ENCODE peak calls at places on chromosome 21, in six cellular contexts. One of them, this sample, is unnamed.

GRCh38 chr21:27225142-27225541 is 258.3 kb upstream of the ADAMTS5 start:
- DNase-seq in SJSA1: no peak
- DNase-seq in colonic mucosa: no peak
- DNase-seq in heart left ventricle: no peak
- DNase-seq in tibial artery: no peak
- DNase-seq in AG04450: no peak
- DNase-seq in this sample: no peak

GRCh38 chr21:40841524-40842196 is 5.3 kb downstream of the DSCAM start:
- DNase-seq in SJSA1: no peak
- DNase-seq in colonic mucosa: no peak
- DNase-seq in heart left ventricle: peak
- DNase-seq in tibial artery: no peak
- DNase-seq in AG04450: no peak
- DNase-seq in this sample: no peak

GRCh38 chr21:15029077-15029476 is 35.7 kb downstream of the NRIP1 start:
- DNase-seq in SJSA1: no peak
- DNase-seq in colonic mucosa: no peak
- DNase-seq in heart left ventricle: no peak
- DNase-seq in tibial artery: no peak
- DNase-seq in AG04450: no peak
- DNase-seq in this sample: no peak

GRCh38 chr21:28750565-28750964 is 242.1 kb downstream of the LTN1 start:
- DNase-seq in SJSA1: no peak
- DNase-seq in colonic mucosa: no peak
- DNase-seq in heart left ventricle: no peak
- DNase-seq in tibial artery: no peak
- DNase-seq in AG04450: no peak
- DNase-seq in this sample: no peak

GRCh38 chr21:28537371-28538079 is 455.2 kb downstream of the LTN1 start:
- DNase-seq in SJSA1: no peak
- DNase-seq in colonic mucosa: no peak
- DNase-seq in heart left ventricle: no peak
- DNase-seq in tibial artery: no peak
- DNase-seq in AG04450: peak
- DNase-seq in this sample: no peak

GRCh38 chr21:43345746-43346409 is 81.1 kb downstream of the SIK1 start:
- DNase-seq in SJSA1: no peak
- DNase-seq in colonic mucosa: no peak
- DNase-seq in heart left ventricle: no peak
- DNase-seq in tibial artery: no peak
- DNase-seq in AG04450: peak
- DNase-seq in this sample: no peak

GRCh38 chr21:28550057-28550825 is 442.4 kb downstream of the LTN1 start:
- DNase-seq in SJSA1: no peak
- DNase-seq in colonic mucosa: no peak
- DNase-seq in heart left ventricle: no peak
- DNase-seq in tibial artery: no peak
- DNase-seq in AG04450: no peak
- DNase-seq in this sample: no peak

GRCh38 chr21:25501996-25502665 is 105.2 kb downstream of the MRPL39 start:
- DNase-seq in SJSA1: no peak
- DNase-seq in colonic mucosa: no peak
- DNase-seq in heart left ventricle: no peak
- DNase-seq in tibial artery: no peak
- DNase-seq in AG04450: no peak
- DNase-seq in this sample: no peak

GRCh38 chr21:43972850-43973633 is 39.1 kb upstream of the TRAPPC10 start:
- DNase-seq in SJSA1: peak
- DNase-seq in colonic mucosa: no peak
- DNase-seq in heart left ventricle: no peak
- DNase-seq in tibial artery: no peak
- DNase-seq in AG04450: no peak
- DNase-seq in this sample: no peak

GRCh38 chr21:17733209-17733608 is 85.9 kb downstream of the C21orf91 start:
- DNase-seq in SJSA1: no peak
- DNase-seq in colonic mucosa: no peak
- DNase-seq in heart left ventricle: no peak
- DNase-seq in tibial artery: no peak
- DNase-seq in AG04450: no peak
- DNase-seq in this sample: no peak

GRCh38 chr21:42924433-42924751 is 1.0 kb downstream of the ERVH48-1 start:
- DNase-seq in SJSA1: no peak
- DNase-seq in colonic mucosa: no peak
- DNase-seq in heart left ventricle: peak
- DNase-seq in tibial artery: no peak
- DNase-seq in AG04450: no peak
- DNase-seq in this sample: no peak

GRCh38 chr21:25171438-25171837 is 435.8 kb downstream of the MRPL39 start:
- DNase-seq in SJSA1: peak
- DNase-seq in colonic mucosa: no peak
- DNase-seq in heart left ventricle: no peak
- DNase-seq in tibial artery: no peak
- DNase-seq in AG04450: no peak
- DNase-seq in this sample: no peak

GRCh38 chr21:19340303-19340702 is 936.7 kb upstream of the TMPRSS15 start:
- DNase-seq in SJSA1: no peak
- DNase-seq in colonic mucosa: no peak
- DNase-seq in heart left ventricle: no peak
- DNase-seq in tibial artery: no peak
- DNase-seq in AG04450: no peak
- DNase-seq in this sample: no peak

GRCh38 chr21:44093761-44094160 is 13.4 kb upstream of the PWP2 start:
- DNase-seq in SJSA1: peak
- DNase-seq in colonic mucosa: peak
- DNase-seq in heart left ventricle: no peak
- DNase-seq in tibial artery: peak
- DNase-seq in AG04450: no peak
- DNase-seq in this sample: no peak

GRCh38 chr21:42057861-42058437 is 13.2 kb upstream of the UMODL1 start:
- DNase-seq in SJSA1: no peak
- DNase-seq in colonic mucosa: peak
- DNase-seq in heart left ventricle: no peak
- DNase-seq in tibial artery: no peak
- DNase-seq in AG04450: no peak
- DNase-seq in this sample: no peak

GRCh38 chr21:18477059-18477458 is 73.5 kb upstream of the TMPRSS15 start:
- DNase-seq in SJSA1: no peak
- DNase-seq in colonic mucosa: no peak
- DNase-seq in heart left ventricle: no peak
- DNase-seq in tibial artery: no peak
- DNase-seq in AG04450: no peak
- DNase-seq in this sample: no peak

GRCh38 chr21:26512664-26513063 is 60.4 kb downstream of the CYYR1 start:
- DNase-seq in SJSA1: no peak
- DNase-seq in colonic mucosa: no peak
- DNase-seq in heart left ventricle: no peak
- DNase-seq in tibial artery: no peak
- DNase-seq in AG04450: no peak
- DNase-seq in this sample: no peak

GRCh38 chr21:17989780-17990179 is 170.6 kb upstream of the C21orf91 start:
- DNase-seq in SJSA1: no peak
- DNase-seq in colonic mucosa: no peak
- DNase-seq in heart left ventricle: no peak
- DNase-seq in tibial artery: no peak
- DNase-seq in AG04450: no peak
- DNase-seq in this sample: no peak

GRCh38 chr21:27079807-27080206 is 112.9 kb upstream of the ADAMTS5 start:
- DNase-seq in SJSA1: no peak
- DNase-seq in colonic mucosa: no peak
- DNase-seq in heart left ventricle: no peak
- DNase-seq in tibial artery: no peak
- DNase-seq in AG04450: no peak
- DNase-seq in this sample: no peak

GRCh38 chr21:42162831-42163510 is 56.0 kb upstream of the ABCG1 start:
- DNase-seq in SJSA1: peak
- DNase-seq in colonic mucosa: no peak
- DNase-seq in heart left ventricle: no peak
- DNase-seq in tibial artery: no peak
- DNase-seq in AG04450: no peak
- DNase-seq in this sample: no peak

GRCh38 chr21:26909972-26910371 is 56.9 kb downstream of the ADAMTS5 start:
- DNase-seq in SJSA1: peak
- DNase-seq in colonic mucosa: no peak
- DNase-seq in heart left ventricle: no peak
- DNase-seq in tibial artery: no peak
- DNase-seq in AG04450: no peak
- DNase-seq in this sample: no peak

GRCh38 chr21:25183577-25183976 is 423.7 kb downstream of the MRPL39 start:
- DNase-seq in SJSA1: no peak
- DNase-seq in colonic mucosa: no peak
- DNase-seq in heart left ventricle: no peak
- DNase-seq in tibial artery: no peak
- DNase-seq in AG04450: no peak
- DNase-seq in this sample: no peak

GRCh38 chr21:16071082-16071481 is 341.3 kb downstream of the USP25 start:
- DNase-seq in SJSA1: no peak
- DNase-seq in colonic mucosa: no peak
- DNase-seq in heart left ventricle: no peak
- DNase-seq in tibial artery: no peak
- DNase-seq in AG04450: no peak
- DNase-seq in this sample: no peak

GRCh38 chr21:16071761-16072160 is 342.0 kb downstream of the USP25 start:
- DNase-seq in SJSA1: no peak
- DNase-seq in colonic mucosa: no peak
- DNase-seq in heart left ventricle: no peak
- DNase-seq in tibial artery: no peak
- DNase-seq in AG04450: no peak
- DNase-seq in this sample: no peak

GRCh38 chr21:16069713-16070112 is 339.9 kb downstream of the USP25 start:
- DNase-seq in SJSA1: no peak
- DNase-seq in colonic mucosa: no peak
- DNase-seq in heart left ventricle: no peak
- DNase-seq in tibial artery: no peak
- DNase-seq in AG04450: no peak
- DNase-seq in this sample: no peak

GRCh38 chr21:16072176-16072575 is 342.4 kb downstream of the USP25 start:
- DNase-seq in SJSA1: no peak
- DNase-seq in colonic mucosa: no peak
- DNase-seq in heart left ventricle: no peak
- DNase-seq in tibial artery: no peak
- DNase-seq in AG04450: no peak
- DNase-seq in this sample: no peak

GRCh38 chr21:16070207-16070651 is 340.4 kb downstream of the USP25 start:
- DNase-seq in SJSA1: no peak
- DNase-seq in colonic mucosa: no peak
- DNase-seq in heart left ventricle: no peak
- DNase-seq in tibial artery: no peak
- DNase-seq in AG04450: no peak
- DNase-seq in this sample: no peak
- H3K4me3 ChIP-seq in SJSA1: no peak
- H3K4me3 ChIP-seq in colonic mucosa: no peak
- H3K4me3 ChIP-seq in heart left ventricle: no peak
- H3K4me3 ChIP-seq in tibial artery: no peak
- H3K4me3 ChIP-seq in AG04450: no peak
- H3K4me3 ChIP-seq in this sample: peak

DNA sequence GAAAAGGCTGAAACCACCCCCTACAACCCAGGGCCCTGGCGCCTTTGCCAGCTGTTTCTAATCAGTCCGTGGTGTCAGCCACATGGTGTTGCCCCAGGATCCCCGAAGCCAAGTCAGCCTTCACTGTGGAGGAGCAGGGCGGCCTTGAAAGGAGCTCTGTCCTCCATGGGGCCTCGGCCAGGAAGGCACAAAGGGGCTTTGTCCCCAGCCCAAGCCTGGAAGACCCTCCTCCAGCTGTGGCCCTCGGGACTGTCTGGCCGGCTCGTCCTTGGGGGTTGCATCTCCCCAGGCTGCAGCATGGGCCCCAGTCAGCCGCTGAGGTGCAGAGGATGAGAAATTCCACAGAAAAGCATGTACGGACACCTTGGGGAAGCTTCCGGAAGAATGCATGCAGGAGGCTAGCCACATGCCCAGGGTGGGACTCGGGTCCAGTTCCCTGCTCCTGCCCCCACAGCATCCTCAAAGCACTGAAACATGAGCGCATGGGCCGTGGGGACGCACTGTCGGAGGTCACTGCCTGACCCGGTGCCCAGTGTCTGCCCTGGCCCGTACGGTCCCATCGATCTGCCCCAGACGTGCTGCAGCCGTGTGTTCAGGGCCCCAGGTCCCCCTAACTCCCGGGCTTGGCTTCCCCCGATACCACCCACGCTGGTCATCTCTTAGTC is 38.6 kb upstream of the POFUT2 start:
- DNase-seq in SJSA1: no peak
- DNase-seq in colonic mucosa: no peak
- DNase-seq in heart left ventricle: peak
- DNase-seq in tibial artery: peak
- DNase-seq in AG04450: no peak
- DNase-seq in this sample: peak
- H3K27ac ChIP-seq in SJSA1: peak
- H3K27ac ChIP-seq in colonic mucosa: no peak
- H3K27ac ChIP-seq in heart left ventricle: no peak
- H3K27ac ChIP-seq in tibial artery: peak
- H3K27ac ChIP-seq in AG04450: no peak
- H3K27ac ChIP-seq in this sample: no peak

DNA sequence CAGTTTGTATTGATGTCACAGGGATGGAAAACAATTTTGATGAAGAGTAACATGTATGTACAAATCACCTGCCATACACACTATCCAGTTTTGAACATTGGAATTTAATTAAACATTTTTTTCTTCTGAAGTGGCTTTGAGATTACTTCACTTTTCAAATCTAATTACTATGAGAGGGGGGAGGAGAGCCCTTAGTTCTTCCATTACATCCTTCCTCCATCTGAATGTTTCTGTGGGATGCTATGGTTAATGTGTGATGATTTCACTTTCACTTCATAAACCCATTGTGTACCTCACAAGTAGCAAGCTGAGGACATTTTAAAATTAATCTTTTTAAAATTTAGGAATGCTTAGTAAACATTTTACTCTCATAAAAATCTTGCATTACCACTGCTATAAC is 156.9 kb downstream of the RUNX1 start:
- DNase-seq in SJSA1: no peak
- DNase-seq in colonic mucosa: no peak
- DNase-seq in heart left ventricle: no peak
- DNase-seq in tibial artery: no peak
- DNase-seq in AG04450: no peak
- DNase-seq in this sample: no peak
- H3K4me3 ChIP-seq in SJSA1: no peak
- H3K4me3 ChIP-seq in colonic mucosa: no peak
- H3K4me3 ChIP-seq in heart left ventricle: no peak
- H3K4me3 ChIP-seq in tibial artery: no peak
- H3K4me3 ChIP-seq in AG04450: no peak
- H3K4me3 ChIP-seq in this sample: no peak

GRCh38 chr21:32380940-32381339 is 11.9 kb downstream of the URB1 start:
- DNase-seq in SJSA1: no peak
- DNase-seq in colonic mucosa: no peak
- DNase-seq in heart left ventricle: no peak
- DNase-seq in tibial artery: no peak
- DNase-seq in AG04450: no peak
- DNase-seq in this sample: no peak

GRCh38 chr21:32378956-32379355 is 13.9 kb downstream of the URB1 start:
- DNase-seq in SJSA1: no peak
- DNase-seq in colonic mucosa: no peak
- DNase-seq in heart left ventricle: peak
- DNase-seq in tibial artery: no peak
- DNase-seq in AG04450: no peak
- DNase-seq in this sample: peak

GRCh38 chr21:32381571-32381970 is 11.2 kb downstream of the URB1 start:
- DNase-seq in SJSA1: no peak
- DNase-seq in colonic mucosa: no peak
- DNase-seq in heart left ventricle: no peak
- DNase-seq in tibial artery: no peak
- DNase-seq in AG04450: no peak
- DNase-seq in this sample: no peak

GRCh38 chr21:32377506-32377905 is 15.3 kb downstream of the URB1 start:
- DNase-seq in SJSA1: no peak
- DNase-seq in colonic mucosa: no peak
- DNase-seq in heart left ventricle: no peak
- DNase-seq in tibial artery: no peak
- DNase-seq in AG04450: no peak
- DNase-seq in this sample: no peak

GRCh38 chr21:32377991-32378390 is 14.8 kb downstream of the URB1 start:
- DNase-seq in SJSA1: no peak
- DNase-seq in colonic mucosa: no peak
- DNase-seq in heart left ventricle: no peak
- DNase-seq in tibial artery: no peak
- DNase-seq in AG04450: no peak
- DNase-seq in this sample: no peak
- H3K27ac ChIP-seq in SJSA1: no peak
- H3K27ac ChIP-seq in colonic mucosa: no peak
- H3K27ac ChIP-seq in heart left ventricle: peak
- H3K27ac ChIP-seq in tibial artery: peak
- H3K27ac ChIP-seq in AG04450: no peak
- H3K27ac ChIP-seq in this sample: peak

This sample was measured in psoas muscle.